ENCODE peak calls at places on chromosomes 13 and 19, in eight cellular contexts. G, M, P, A, V, L, O and T are unnamed samples.

GRCh38 chr19:6947745-6948144 is 60.4 kb downstream of the ADGRE1 start:
- DNase-seq in G (no peak), M (no peak), P (peak; percentile 2), A (peak; percentile 41), V (no peak), L (no peak), O (peak; percentile 3), T (peak; percentile 34)

GRCh38 chr13:97719759-97720158 is 233.7 kb upstream of the IPO5 start:
- DNase-seq in G (no peak), M (no peak), P (no peak), A (no peak), V (no peak), L (no peak), O (peak; percentile 72), T (no peak)

GRCh38 chr13:34611678-34612077 is 330.4 kb upstream of the NBEA start:
- DNase-seq in G (no peak), M (no peak), P (no peak), A (no peak), V (no peak), L (no peak), O (no peak), T (no peak)

GRCh38 chr19:35002037-35002535 is 2.0 kb downstream of the GRAMD1A start:
- DNase-seq in G (no peak), M (peak; percentile 38), P (no peak), A (no peak), V (no peak), L (no peak), O (no peak), T (no peak)

GRCh38 chr19:54106716-54107115 is 4.1 kb downstream of the NDUFA3 start:
- DNase-seq in G (no peak), M (no peak), P (no peak), A (no peak), V (no peak), L (no peak), O (no peak), T (no peak)

GRCh38 chr19:50486823-50487515 is 10.3 kb upstream of the GARIN5A start:
- DNase-seq in G (no peak), M (peak; percentile 70), P (no peak), A (peak; percentile 75), V (no peak), L (no peak), O (peak; percentile 18), T (no peak)

GRCh38 chr13:100387416-100387815 is 201.2 kb downstream of the GGACT start:
- DNase-seq in G (no peak), M (no peak), P (no peak), A (no peak), V (no peak), L (no peak), O (no peak), T (no peak)

GRCh38 chr19:11894851-11895250 is 7.3 kb downstream of the ZNF69 start:
- DNase-seq in G (no peak), M (no peak), P (no peak), A (no peak), V (no peak), L (no peak), O (no peak), T (no peak)

GRCh38 chr19:42402376-42403116 is 12.4 kb upstream of the CNFN start:
- DNase-seq in G (no peak), M (no peak), P (no peak), A (no peak), V (no peak), L (no peak), O (no peak), T (no peak)

GRCh38 chr13:46896346-46897138 is at the start of gene HTR2A:
- DNase-seq in G (peak; percentile 10), M (peak; percentile 89), P (no peak), A (no peak), V (no peak), L (peak; percentile 36), O (peak; percentile 8), T (peak; percentile 38)

GRCh38 chr13:26133851-26134250 is 82.0 kb upstream of the SHISA2 start:
- DNase-seq in G (no peak), M (no peak), P (no peak), A (no peak), V (no peak), L (no peak), O (no peak), T (no peak)

GRCh38 chr13:33092422-33092987 is 76.3 kb downstream of the KL start:
- DNase-seq in G (no peak), M (no peak), P (no peak), A (no peak), V (no peak), L (no peak), O (no peak), T (no peak)

GRCh38 chr13:111202745-111203144 is 87.6 kb downstream of the ARHGEF7 start:
- DNase-seq in G (peak; percentile 81), M (no peak), P (peak; percentile 68), A (no peak), V (no peak), L (no peak), O (peak; percentile 66), T (no peak)

GRCh38 chr19:10688545-10689280 is 12.5 kb upstream of the QTRT1 start:
- DNase-seq in G (no peak), M (no peak), P (no peak), A (no peak), V (no peak), L (no peak), O (no peak), T (no peak)

GRCh38 chr13:37716395-37716794 is 117.8 kb upstream of the POSTN start:
- DNase-seq in G (no peak), M (no peak), P (no peak), A (no peak), V (no peak), L (no peak), O (no peak), T (no peak)

GRCh38 chr13:51881296-51881695 is 19.5 kb downstream of the CCDC70 start:
- DNase-seq in G (no peak), M (no peak), P (no peak), A (no peak), V (no peak), L (no peak), O (no peak), T (no peak)

GRCh38 chr13:112833551-112834257 is 135.3 kb upstream of the MCF2L start:
- DNase-seq in G (no peak), M (peak; percentile 76), P (no peak), A (no peak), V (no peak), L (no peak), O (no peak), T (no peak)

GRCh38 chr13:63110431-63110830 is 1694.8 kb upstream of the PCDH20 start:
- DNase-seq in G (no peak), M (no peak), P (no peak), A (no peak), V (no peak), L (no peak), O (no peak), T (no peak)

GRCh38 chr19:30679789-30680188 is 307.6 kb downstream of the ZNF536 start:
- DNase-seq in G (no peak), M (no peak), P (no peak), A (no peak), V (no peak), L (no peak), O (no peak), T (no peak)

GRCh38 chr19:34676697-34677385 is at the start of gene SCGB2B2:
- DNase-seq in G (peak; percentile 88), M (peak; percentile 86), P (no peak), A (peak; percentile 80), V (no peak), L (no peak), O (no peak), T (no peak)

GRCh38 chr19:8396185-8396562 is 6.0 kb downstream of the RAB11B start:
- DNase-seq in G (no peak), M (peak; percentile 32), P (no peak), A (no peak), V (no peak), L (no peak), O (no peak), T (no peak)

GRCh38 chr19:45153339-45154063 is 7.3 kb downstream of the NKPD1 start:
- DNase-seq in G (peak; percentile 17), M (no peak), P (no peak), A (peak; percentile 37), V (no peak), L (peak; percentile 90), O (no peak), T (peak; percentile 90)

GRCh38 chr13:26280295-26280694 is 26.4 kb downstream of the CDK8 start:
- DNase-seq in G (no peak), M (no peak), P (peak; percentile 43), A (no peak), V (no peak), L (no peak), O (peak; percentile 86), T (no peak)

GRCh38 chr19:30049844-30050667 is 108.0 kb downstream of the URI1 start:
- DNase-seq in G (no peak), M (no peak), P (no peak), A (no peak), V (no peak), L (no peak), O (no peak), T (no peak)

GRCh38 chr19:3607398-3608078 is 863 bp upstream of the TBXA2R start:
- DNase-seq in G (peak; percentile 82), M (peak; percentile 85), P (peak; percentile 11), A (no peak), V (no peak), L (no peak), O (no peak), T (peak; percentile 53)

GRCh38 chr13:111339366-111340143 is 19.1 kb downstream of the TEX29 start:
- DNase-seq in G (peak; percentile 1), M (no peak), P (no peak), A (no peak), V (no peak), L (no peak), O (no peak), T (no peak)

GRCh38 chr13:36839981-36840380 is 21.0 kb downstream of the RFXAP start:
- DNase-seq in G (no peak), M (no peak), P (no peak), A (no peak), V (no peak), L (no peak), O (no peak), T (no peak)

GRCh38 chr13:41071775-41072174 is 10.5 kb downstream of the WBP4 start:
- DNase-seq in G (no peak), M (no peak), P (no peak), A (no peak), V (no peak), L (no peak), O (no peak), T (no peak)

GRCh38 chr13:49220035-49220855 is at the start of gene MLNR:
- DNase-seq in G (peak; percentile 16), M (peak; percentile 84), P (no peak), A (peak; percentile 55), V (no peak), L (peak; percentile 63), O (peak; percentile 38), T (peak; percentile 38)

GRCh38 chr19:18027151-18027550 is 19.2 kb downstream of the ARRDC2 start:
- DNase-seq in G (no peak), M (no peak), P (no peak), A (no peak), V (no peak), L (no peak), O (no peak), T (no peak)

GRCh38 chr13:41008349-41008980 is 10.7 kb downstream of the ELF1 start:
- DNase-seq in G (no peak), M (no peak), P (peak; percentile 67), A (no peak), V (no peak), L (no peak), O (peak; percentile 88), T (no peak)

GRCh38 chr19:51784922-51785690 is 9.9 kb upstream of the FPR3 start:
- DNase-seq in G (peak; percentile 66), M (peak; percentile 87), P (peak; percentile 93), A (peak; percentile 62), V (peak; percentile 73), L (no peak), O (peak; percentile 72), T (no peak)

GRCh38 chr19:42246143-42246868 is 3.9 kb upstream of the GSK3A start:
- DNase-seq in G (peak; percentile 82), M (peak; percentile 92), P (peak; percentile 75), A (no peak), V (peak; percentile 30), L (peak; percentile 47), O (peak; percentile 87), T (peak; percentile 74)